ENCODE peak calls at places on chromosomes 2 and 18, in five cellular contexts. P is AG04450, O is transverse colon, T is heart left ventricle, B is A549. V is an unnamed sample.

GRCh38 chr2:127573771-127574170 is 38.3 kb downstream of the MYO7B start:
- DNase-seq in P (no peak), O (no peak), T (peak), B (no peak), V (no peak)

GRCh38 chr2:23419171-23420090 is 34.5 kb downstream of the KLHL29 start:
- DNase-seq in P (no peak), O (no peak), T (no peak), B (no peak), V (no peak)

GRCh38 chr2:161146996-161147395 is 13.2 kb upstream of the TANK start:
- DNase-seq in P (no peak), O (no peak), T (peak), B (no peak), V (no peak)

GRCh38 chr18:72160504-72161445 is 383.4 kb downstream of the CBLN2 start:
- DNase-seq in P (no peak), O (no peak), T (no peak), B (no peak), V (no peak)

GRCh38 chr18:60172030-60172429 is 200.5 kb downstream of the MC4R start:
- DNase-seq in P (no peak), O (no peak), T (no peak), B (no peak), V (no peak)

GRCh38 chr2:200699310-200699709 is 112.4 kb upstream of the BZW1 start:
- DNase-seq in P (no peak), O (no peak), T (no peak), B (no peak), V (no peak)

GRCh38 chr2:66490588-66491001 is 55.7 kb downstream of the MEIS1 start:
- DNase-seq in P (no peak), O (no peak), T (no peak), B (no peak), V (peak)

GRCh38 chr18:13756261-13756660 is 29.8 kb downstream of the RNMT start:
- DNase-seq in P (no peak), O (no peak), T (no peak), B (no peak), V (no peak)

GRCh38 chr2:29196792-29197788 is 81.9 kb downstream of the CLIP4 start:
- DNase-seq in P (peak), O (peak), T (peak), B (peak), V (peak)

GRCh38 chr2:63049291-63050185 is 1.1 kb upstream of the OTX1 start:
- DNase-seq in P (no peak), O (no peak), T (no peak), B (peak), V (no peak)

GRCh38 chr2:197191177-197191947 is 119.2 kb downstream of the ANKRD44 start:
- DNase-seq in P (no peak), O (no peak), T (no peak), B (peak), V (no peak)

GRCh38 chr2:227853765-227854271 is 17.6 kb upstream of the DAW1 start:
- DNase-seq in P (no peak), O (no peak), T (no peak), B (no peak), V (no peak)

GRCh38 chr2:227849906-227850305 is 21.5 kb upstream of the DAW1 start:
- DNase-seq in P (no peak), O (no peak), T (no peak), B (no peak), V (no peak)

GRCh38 chr2:227855440-227855839 is 16.0 kb upstream of the DAW1 start:
- DNase-seq in P (no peak), O (no peak), T (no peak), B (no peak), V (no peak)

GRCh38 chr2:227856697-227857096 is 14.7 kb upstream of the DAW1 start:
- DNase-seq in P (no peak), O (no peak), T (no peak), B (no peak), V (no peak)

GRCh38 chr2:227853204-227853629 is 18.2 kb upstream of the DAW1 start:
- DNase-seq in P (peak), O (no peak), T (no peak), B (peak), V (no peak)
- H3K27ac ChIP-seq in P (no peak), O (no peak), T (no peak), B (peak), V (no peak)

DNA sequence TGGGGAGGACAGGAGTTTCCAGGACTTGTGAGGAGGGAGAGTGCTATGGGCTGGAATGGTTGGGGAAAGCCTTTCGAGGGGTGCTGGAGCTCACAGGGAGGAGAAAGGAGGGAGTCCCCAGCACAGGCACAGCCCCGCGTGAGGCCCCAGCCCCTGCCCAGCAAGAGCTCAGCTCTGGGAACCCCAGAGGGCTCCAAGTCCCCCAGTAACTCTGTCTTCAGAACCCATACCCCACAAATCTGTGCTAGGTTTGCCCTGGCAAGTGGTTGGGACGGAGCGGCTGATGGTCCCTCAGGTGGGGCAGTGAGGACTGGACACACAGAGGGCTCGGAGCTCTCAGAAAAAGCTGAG is 75.4 kb downstream of the SFXN5 start:
- DNase-seq in P (no peak), O (no peak), T (peak), B (no peak), V (no peak)
- TF ChIP-seq CTCF in P (no peak), O (no peak), T (no peak), B (no peak), V (no peak)

DNA sequence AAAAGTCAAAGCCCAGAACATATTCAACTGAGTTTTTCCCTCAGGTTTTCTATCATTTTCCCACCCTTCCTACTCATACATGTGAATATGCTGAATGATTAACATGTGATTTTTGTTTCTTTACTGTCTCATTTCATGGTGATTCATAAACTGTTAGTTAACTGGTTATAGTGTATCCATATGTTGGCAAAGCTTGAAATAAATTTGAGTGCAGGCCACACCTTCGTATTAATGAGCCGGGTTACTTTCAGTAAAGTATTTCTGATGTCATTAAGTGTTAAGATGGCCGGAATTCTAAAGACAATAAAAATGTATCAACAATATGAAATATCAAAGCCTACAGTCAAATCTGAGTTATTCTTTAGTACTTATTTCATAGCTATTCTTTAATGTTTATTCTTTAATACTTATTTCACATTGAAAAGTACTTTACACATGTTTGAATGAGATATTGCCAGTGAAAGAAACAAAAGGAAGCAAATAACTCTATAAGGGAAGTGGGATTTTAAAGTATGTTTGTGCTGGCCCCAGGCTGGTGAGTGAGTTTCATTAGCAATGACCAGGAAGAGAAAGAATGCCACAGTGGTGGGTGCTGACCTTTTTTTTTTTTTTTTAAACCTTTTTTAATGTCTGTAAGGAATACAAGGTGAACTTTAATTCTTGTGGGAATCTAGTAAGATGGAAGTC is 178.6 kb downstream of the NEDD4L start:
- DNase-seq in P (no peak), O (no peak), T (no peak), B (no peak), V (no peak)
- H3K27ac ChIP-seq in P (no peak), O (peak), T (no peak), B (peak), V (peak)

GRCh38 chr2:229443869-229444268 is 172.8 kb upstream of the PID1 start:
- DNase-seq in P (no peak), O (no peak), T (no peak), B (no peak), V (no peak)

GRCh38 chr2:229446316-229446715 is 175.2 kb upstream of the PID1 start:
- DNase-seq in P (no peak), O (no peak), T (no peak), B (no peak), V (no peak)

GRCh38 chr2:229445501-229446294 is 174.6 kb upstream of the PID1 start:
- DNase-seq in P (no peak), O (no peak), T (peak), B (peak), V (no peak)

GRCh38 chr2:229443141-229443540 is 172.1 kb upstream of the PID1 start:
- DNase-seq in P (no peak), O (no peak), T (no peak), B (no peak), V (no peak)

GRCh38 chr2:229445013-229445412 is 173.9 kb upstream of the PID1 start:
- DNase-seq in P (peak), O (peak), T (peak), B (peak), V (peak)
- TF ChIP-seq CTCF in P (no peak), O (no peak), T (no peak), B (peak), V (no peak)

GRCh38 chr18:58863539-58864145 is 1.0 kb upstream of the ZNF532 start:
- DNase-seq in P (no peak), O (peak), T (peak), B (peak), V (peak)
- H3K27ac ChIP-seq in P (peak), O (peak), T (peak), B (peak), V (peak)

GRCh38 chr2:2103320-2103719 is 227.8 kb downstream of the MYT1L start:
- DNase-seq in P (no peak), O (no peak), T (no peak), B (no peak), V (no peak)

GRCh38 chr2:2102870-2103269 is 228.2 kb downstream of the MYT1L start:
- DNase-seq in P (no peak), O (no peak), T (no peak), B (no peak), V (no peak)

GRCh38 chr2:2104331-2104730 is 226.7 kb downstream of the MYT1L start:
- DNase-seq in P (no peak), O (no peak), T (no peak), B (no peak), V (no peak)

GRCh38 chr2:2098458-2099167 is 232.5 kb downstream of the MYT1L start:
- DNase-seq in P (no peak), O (no peak), T (no peak), B (no peak), V (no peak)

DNA sequence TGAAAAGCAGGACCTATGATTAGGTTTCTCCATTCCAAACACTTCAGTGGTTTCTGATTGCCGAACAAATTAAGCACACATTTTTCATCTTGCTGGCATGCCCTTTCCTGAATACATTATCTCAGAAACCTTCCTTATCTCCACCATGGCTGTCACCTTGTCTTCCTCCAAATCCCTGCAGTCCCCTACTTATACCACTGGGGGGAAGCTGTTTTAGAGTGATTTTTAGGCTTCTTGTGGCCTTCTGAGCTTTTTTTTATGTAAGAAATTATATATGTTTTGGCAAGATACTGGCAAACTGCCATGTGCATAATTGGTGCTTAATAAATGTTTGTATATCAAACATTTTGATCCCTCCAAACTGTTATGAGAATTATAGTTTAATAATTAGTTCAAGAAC is 229.2 kb downstream of the MYT1L start:
- DNase-seq in P (no peak), O (no peak), T (no peak), B (peak), V (no peak)
- TF ChIP-seq CTCF in P (peak), O (no peak), T (no peak), B (no peak), V (no peak)